ENCODE peak calls at places on chromosomes 12 and 14, in six cellular contexts. L is adrenal gland, O is fibroblast of lung, U is suprapubic skin, E is astrocyte of the spinal cord, R is WERI-Rb-1. S is an unnamed sample.

GRCh38 chr12:101789171-101789570 is 41.6 kb downstream of the GNPTAB start:
- DNase-seq in O (no peak), E (no peak), R (no peak), L (no peak), U (no peak), S (no peak)

GRCh38 chr14:37650356-37651037 is 55.1 kb downstream of the TTC6 start:
- DNase-seq in U (no peak), L (no peak), O (no peak), R (no peak), E (peak), S (no peak)

GRCh38 chr14:103626150-103626850 is 2.7 kb upstream of the KLC1 start:
- DNase-seq in L (no peak), R (no peak), U (no peak), O (no peak), E (no peak), S (no peak)

GRCh38 chr12:103495158-103495782 is 498 bp downstream of the C12orf42 start:
- DNase-seq in O (no peak), U (no peak), E (no peak), R (peak), L (peak), S (no peak)

GRCh38 chr14:23045419-23046357 is 3.7 kb downstream of the PSMB11 start:
- DNase-seq in L (no peak), E (no peak), R (no peak), O (no peak), U (no peak), S (no peak)

GRCh38 chr14:84254205-84254788 is 1275.6 kb upstream of the FLRT2 start:
- DNase-seq in E (no peak), O (no peak), U (no peak), R (no peak), L (no peak), S (no peak)

GRCh38 chr12:124398578-124399227 is 103.8 kb downstream of the RFLNA start:
- DNase-seq in L (no peak), E (no peak), R (no peak), U (peak), O (no peak), S (no peak)

GRCh38 chr12:11580125-11580751 is 69.2 kb upstream of the ETV6 start:
- DNase-seq in L (no peak), R (no peak), O (peak), E (peak), U (no peak), S (peak)

GRCh38 chr14:96098309-96098998 is 59.3 kb downstream of the C14orf132 start:
- DNase-seq in R (peak), E (peak), O (peak), U (peak), L (no peak), S (peak)

GRCh38 chr14:72824051-72824450 is 69.8 kb downstream of the DPF3 start:
- DNase-seq in R (no peak), L (no peak), E (no peak), U (no peak), O (no peak), S (no peak)

GRCh38 chr12:118432812-118433540 is 56.6 kb downstream of the SUDS3 start:
- DNase-seq in L (no peak), O (no peak), R (no peak), U (no peak), E (peak), S (no peak)

GRCh38 chr14:102508774-102509743 is 517 bp downstream of the ANKRD9 start:
- DNase-seq in E (peak), U (peak), O (peak), R (no peak), L (peak), S (no peak)

GRCh38 chr12:94879542-94879941 is 124.0 kb downstream of the NDUFA12 start:
- DNase-seq in E (no peak), U (no peak), L (no peak), O (peak), R (no peak), S (no peak)

GRCh38 chr12:18454330-18454729 is 193.0 kb downstream of the PIK3C2G start:
- DNase-seq in L (no peak), R (no peak), O (no peak), E (no peak), U (no peak), S (no peak)

GRCh38 chr12:24921251-24922038 is 27.5 kb downstream of the BCAT1 start:
- DNase-seq in R (no peak), O (no peak), U (no peak), L (no peak), E (peak), S (no peak)

GRCh38 chr12:72089678-72090077 is 151.0 kb downstream of the TPH2 start:
- DNase-seq in R (no peak), E (no peak), U (no peak), L (no peak), O (no peak), S (no peak)

GRCh38 chr14:85058170-85058569 is 471.8 kb upstream of the FLRT2 start:
- DNase-seq in L (no peak), U (no peak), R (no peak), O (peak), E (no peak), S (no peak)

GRCh38 chr12:53217049-53217929 is 10.2 kb upstream of the ITGB7 start:
- DNase-seq in R (no peak), E (no peak), O (peak), U (no peak), L (no peak), S (no peak)

GRCh38 chr14:89399594-89400068 is 17.4 kb downstream of the FOXN3 start:
- DNase-seq in E (peak), O (peak), R (peak), U (no peak), L (no peak), S (no peak)

GRCh38 chr12:131775904-131776889 is 52.0 kb upstream of the MMP17 start:
- DNase-seq in O (no peak), U (no peak), R (no peak), E (no peak), L (no peak), S (no peak)

GRCh38 chr14:78606111-78606510 is 435.9 kb downstream of the NRXN3 start:
- DNase-seq in R (no peak), O (peak), U (no peak), L (no peak), E (peak), S (peak)

GRCh38 chr12:17335487-17335886 is 729.5 kb upstream of the LMO3 start:
- DNase-seq in L (no peak), O (no peak), R (no peak), E (no peak), U (no peak), S (no peak)

GRCh38 chr12:116164263-116164817 is 113.2 kb downstream of the MED13L start:
- DNase-seq in E (peak), O (peak), L (no peak), R (peak), U (no peak), S (no peak)

GRCh38 chr14:88554458-88555286 is at the start of gene PTPN21:
- DNase-seq in L (peak), E (peak), U (peak), O (peak), R (peak), S (peak)

GRCh38 chr12:89073027-89073398 is 279.3 kb downstream of the DUSP6 start:
- DNase-seq in U (no peak), E (peak), R (no peak), O (peak), L (no peak), S (no peak)

GRCh38 chr12:18261906-18262305 is 588 bp downstream of the PIK3C2G start:
- DNase-seq in L (no peak), E (no peak), U (no peak), O (no peak), R (no peak), S (no peak)

GRCh38 chr12:19683178-19683927 is 244.1 kb downstream of the AEBP2 start:
- DNase-seq in R (no peak), L (no peak), E (peak), O (peak), U (no peak), S (no peak)

GRCh38 chr12:83179999-83180398 is 493.3 kb downstream of the TMTC2 start:
- DNase-seq in L (no peak), O (no peak), E (no peak), R (no peak), U (no peak), S (no peak)

GRCh38 chr12:108840605-108841328 is 16.6 kb downstream of the SSH1 start:
- DNase-seq in O (no peak), L (no peak), R (no peak), E (peak), U (no peak), S (no peak)

GRCh38 chr12:75706786-75707605 is 195.6 kb upstream of the KRR1 start:
- DNase-seq in R (no peak), O (peak), L (no peak), E (peak), U (no peak), S (no peak)
- H3K4me3 ChIP-seq in R (no peak), O (no peak), L (no peak), E (no peak), U (no peak), S (no peak)

DNA sequence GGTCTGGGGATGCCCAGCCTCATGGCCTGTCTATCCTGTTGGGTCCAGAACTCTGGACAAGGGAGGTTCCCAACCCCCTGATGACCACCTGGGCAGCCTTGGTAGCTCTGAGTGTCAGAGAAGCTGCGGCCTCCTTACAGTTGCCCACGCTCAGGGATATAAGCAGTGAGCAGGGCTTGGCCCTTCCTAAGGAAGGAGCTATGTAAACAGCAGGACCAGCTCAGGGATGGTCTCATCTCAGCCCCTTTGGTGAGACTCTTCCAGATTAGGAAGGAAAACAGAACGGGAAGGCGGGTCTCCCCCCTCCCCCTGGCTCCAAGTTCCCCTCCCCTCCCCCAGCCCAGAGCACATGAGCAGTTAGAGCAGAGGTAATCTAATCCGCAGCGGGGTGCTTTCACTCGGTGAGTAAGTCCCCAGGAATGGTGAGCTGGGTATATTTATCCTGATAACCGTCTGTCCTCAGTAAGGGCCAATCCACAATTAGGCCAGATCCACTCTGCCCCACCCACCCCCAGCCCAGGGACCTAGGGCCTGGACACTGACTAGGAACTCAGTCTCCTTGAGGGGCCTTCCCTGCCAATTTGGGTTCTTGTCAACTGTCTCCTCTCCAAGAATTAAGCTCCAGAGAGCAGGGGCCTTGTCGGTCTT is 29.5 kb upstream of the RPLP0 start:
- DNase-seq in E (peak), U (no peak), L (peak), O (peak), R (peak), S (peak)
- H3K4me3 ChIP-seq in E (no peak), U (peak), L (no peak), O (peak), R (peak), S (no peak)

DNA sequence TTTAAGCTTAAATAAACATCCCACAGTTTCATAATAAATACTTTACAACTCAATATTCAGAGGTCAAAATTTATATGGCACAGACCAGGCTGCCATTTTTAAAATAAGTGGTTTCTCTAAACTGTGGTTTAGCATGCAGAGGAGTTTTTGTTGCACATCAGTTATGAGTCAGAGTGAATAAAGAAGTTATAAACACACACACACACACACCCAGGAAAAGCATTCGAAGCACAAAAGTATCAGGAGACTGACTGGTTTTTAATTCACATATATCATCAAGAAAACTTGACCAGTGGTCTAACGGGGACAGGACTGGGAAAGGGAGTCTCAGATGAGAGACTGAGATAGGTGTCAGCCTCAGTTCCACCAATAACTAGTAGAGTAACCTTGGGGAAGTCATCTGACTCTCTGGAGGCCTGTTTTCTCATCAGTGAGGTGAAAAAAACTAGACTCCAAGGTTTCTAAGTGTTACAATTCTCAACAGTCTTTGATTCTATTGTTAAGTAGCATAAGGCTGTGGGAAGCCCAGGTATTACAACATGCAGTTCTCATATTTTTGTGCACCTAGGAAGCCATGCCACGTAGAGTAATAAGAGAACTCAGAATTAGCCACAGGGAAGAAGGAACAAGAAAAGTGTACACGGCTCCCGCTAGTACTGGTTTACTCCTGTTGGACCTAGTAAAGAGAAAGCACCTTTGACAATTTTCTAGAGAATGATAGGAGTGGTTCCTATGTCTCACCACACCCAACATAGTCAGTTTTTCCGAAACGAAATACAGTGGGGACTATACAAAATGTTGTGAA is 5.2 kb downstream of the PPTC7 start:
- DNase-seq in L (no peak), E (peak), O (peak), U (no peak), R (no peak), S (peak)
- H3K4me3 ChIP-seq in L (no peak), E (no peak), O (peak), U (peak), R (no peak), S (peak)

GRCh38 chr12:39351153-39351552 is 91.8 kb downstream of the KIF21A start:
- DNase-seq in E (no peak), U (no peak), R (no peak), L (no peak), O (no peak), S (no peak)

GRCh38 chr12:39355841-39356240 is 87.1 kb downstream of the KIF21A start:
- DNase-seq in E (no peak), U (no peak), L (no peak), R (no peak), O (no peak), S (no peak)

GRCh38 chr12:39357046-39357445 is 85.9 kb downstream of the KIF21A start:
- DNase-seq in O (no peak), U (no peak), E (no peak), R (no peak), L (no peak), S (no peak)

GRCh38 chr12:39352470-39352869 is 90.5 kb downstream of the KIF21A start:
- DNase-seq in U (no peak), R (no peak), O (no peak), E (no peak), L (no peak), S (no peak)

DNA sequence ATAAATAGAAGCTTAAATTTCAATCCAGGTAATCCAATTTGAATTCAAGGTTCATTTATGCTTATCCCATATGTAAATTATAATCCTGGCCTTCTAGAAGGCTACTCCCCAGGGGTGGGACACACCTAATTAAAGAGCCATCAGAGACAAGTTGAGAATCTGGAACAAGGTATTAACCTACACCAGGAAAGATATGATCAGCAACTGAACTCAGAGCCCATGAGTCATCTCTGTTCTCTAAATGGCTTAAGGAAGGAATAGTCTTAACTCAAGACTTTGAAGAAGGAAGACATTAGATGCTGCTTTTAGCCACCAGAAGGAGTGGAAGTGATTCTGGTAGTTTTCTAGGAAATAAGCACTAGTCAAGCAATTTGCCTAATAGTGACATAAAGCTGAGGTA is 88.0 kb downstream of the KIF21A start:
- DNase-seq in E (no peak), L (no peak), R (no peak), O (no peak), U (no peak), S (no peak)
- H3K4me3 ChIP-seq in E (no peak), L (no peak), R (no peak), O (no peak), U (no peak), S (no peak)

GRCh38 chr12:442235-442884 is 17.4 kb upstream of the B4GALNT3 start:
- DNase-seq in L (peak), E (peak), O (peak), R (peak), U (no peak), S (no peak)
- H3K4me3 ChIP-seq in L (no peak), E (no peak), O (no peak), R (no peak), U (no peak), S (no peak)

GRCh38 chr12:114668905-114669304 is 15.1 kb downstream of the TBX3 start:
- DNase-seq in O (no peak), R (no peak), U (no peak), L (no peak), E (peak), S (no peak)

GRCh38 chr12:114669501-114670256 is 14.3 kb downstream of the TBX3 start:
- DNase-seq in E (peak), U (no peak), R (no peak), O (peak), L (peak), S (peak)

GRCh38 chr12:114671321-114671663 is 12.7 kb downstream of the TBX3 start:
- DNase-seq in U (no peak), L (peak), R (no peak), O (peak), E (peak), S (no peak)

GRCh38 chr12:114671664-114672476 is 12.1 kb downstream of the TBX3 start:
- DNase-seq in E (peak), R (no peak), L (peak), O (peak), U (no peak), S (peak)

GRCh38 chr12:114670257-114670955 is 13.6 kb downstream of the TBX3 start:
- DNase-seq in E (peak), R (no peak), L (no peak), U (no peak), O (peak), S (no peak)
- H3K4me3 ChIP-seq in E (peak), R (no peak), L (no peak), U (no peak), O (peak), S (peak)